ENCODE peak calls at places on chromosome 2, in four cellular contexts. T, J, X and H are unnamed samples.
A peak's percentile ranks its signal among the peaks of the same experiment; 100 is the strongest.

GRCh38 chr2:120794716-120795115 is 59.0 kb downstream of the GLI2 start:
- DNase-seq in T (no peak), J (no peak), X (no peak), H (peak; percentile 81)

GRCh38 chr2:55408946-55409868 is 10.4 kb downstream of the CCDC88A start:
- DNase-seq in T (no peak), J (peak; percentile 47), X (no peak), H (no peak)

GRCh38 chr2:158953454-158953853 is 15.0 kb upstream of the TANC1 start:
- DNase-seq in T (no peak), J (peak; percentile 85), X (no peak), H (peak; percentile 65)

GRCh38 chr2:32947484-32948143 is 861 bp downstream of the LTBP1 start:
- DNase-seq in T (no peak), J (peak; percentile 57), X (peak; percentile 68), H (peak; percentile 34)

GRCh38 chr2:223488814-223489213 is 113.3 kb downstream of the SCG2 start:
- DNase-seq in T (no peak), J (peak; percentile 45), X (no peak), H (peak; percentile 52)

GRCh38 chr2:77421971-77422370 is 100.2 kb downstream of the LRRTM4 start:
- DNase-seq in T (no peak), J (no peak), X (no peak), H (no peak)

GRCh38 chr2:145323512-145323911 is 803.6 kb upstream of the ZEB2 start:
- DNase-seq in T (peak; percentile 74), J (peak; percentile 18), X (no peak), H (peak; percentile 61)

GRCh38 chr2:148814143-148814852 is 60.7 kb upstream of the KIF5C start:
- DNase-seq in T (no peak), J (peak; percentile 63), X (no peak), H (peak; percentile 63)

GRCh38 chr2:225117061-225117716 is 74.9 kb upstream of the DOCK10 start:
- DNase-seq in T (no peak), J (peak; percentile 47), X (no peak), H (peak; percentile 59)

GRCh38 chr2:43020990-43021677 is 205.3 kb downstream of the ZFP36L2 start:
- DNase-seq in T (no peak), J (no peak), X (no peak), H (no peak)

GRCh38 chr2:27014771-27015433 is 17.9 kb upstream of the TMEM214 start:
- DNase-seq in T (no peak), J (no peak), X (no peak), H (no peak)

GRCh38 chr2:209579236-209579749 is 155.4 kb downstream of the MAP2 start:
- DNase-seq in T (no peak), J (peak; percentile 44), X (no peak), H (peak; percentile 4)

GRCh38 chr2:160493227-160494028 is at the start of gene RBMS1:
- DNase-seq in T (no peak), J (peak; percentile 62), X (peak; percentile 68), H (peak; percentile 44)

GRCh38 chr2:109537565-109538221 is 76.1 kb downstream of the SEPTIN10 start:
- DNase-seq in T (no peak), J (peak; percentile 24), X (no peak), H (peak; percentile 64)

GRCh38 chr2:237201461-237202287 is 116.0 kb downstream of the COPS8 start:
- DNase-seq in T (peak; percentile 73), J (peak; percentile 99), X (peak; percentile 47), H (peak; percentile 99)

GRCh38 chr2:10362096-10362897 is 59.6 kb downstream of the HPCAL1 start:
- DNase-seq in T (no peak), J (no peak), X (no peak), H (no peak)

GRCh38 chr2:185979546-185980071 is 241.0 kb downstream of the FSIP2 start:
- DNase-seq in T (peak; percentile 57), J (peak; percentile 15), X (no peak), H (peak; percentile 72)

GRCh38 chr2:27870724-27871123 is 19.5 kb downstream of the RBKS start:
- DNase-seq in T (no peak), J (no peak), X (no peak), H (peak; percentile 21)

GRCh38 chr2:216181953-216182352 is 72.8 kb downstream of the XRCC5 start:
- DNase-seq in T (no peak), J (no peak), X (no peak), H (no peak)

GRCh38 chr2:132909427-132909826 is 239.4 kb upstream of the LYPD1 start:
- DNase-seq in T (no peak), J (peak; percentile 10), X (no peak), H (no peak)

GRCh38 chr2:153387203-153387602 is 91.4 kb downstream of the RPRM start:
- DNase-seq in T (no peak), J (no peak), X (no peak), H (no peak)

GRCh38 chr2:168490015-168490874 is 34.2 kb downstream of the CERS6 start:
- DNase-seq in T (no peak), J (peak; percentile 76), X (no peak), H (peak; percentile 61)

GRCh38 chr2:76446872-76447271 is 736.2 kb upstream of the GCFC2 start:
- DNase-seq in T (no peak), J (no peak), X (no peak), H (no peak)

GRCh38 chr2:205769494-205769848 is 87.2 kb downstream of the NRP2 start:
- DNase-seq in T (no peak), J (peak; percentile 95), X (no peak), H (peak; percentile 83)

GRCh38 chr2:160581035-160581434 is 87.4 kb upstream of the RBMS1 start:
- DNase-seq in T (no peak), J (peak; percentile 36), X (no peak), H (peak; percentile 67)

GRCh38 chr2:44547713-44548112 is 186.0 kb downstream of the CAMKMT start:
- DNase-seq in T (no peak), J (no peak), X (no peak), H (no peak)

GRCh38 chr2:112728384-112729175 is 7.8 kb downstream of the NT5DC4 start:
- DNase-seq in T (no peak), J (no peak), X (no peak), H (no peak)

GRCh38 chr2:206797376-206797775 is 32.0 kb downstream of the FASTKD2 start:
- DNase-seq in T (no peak), J (no peak), X (no peak), H (no peak)

GRCh38 chr2:101341901-101342624 is 33.6 kb upstream of the RNF149 start:
- DNase-seq in T (peak; percentile 52), J (peak; percentile 72), X (peak; percentile 86), H (peak; percentile 78)
- H3K4me3 ChIP-seq in T (no peak overlapping the region), J (no peak overlapping the region), X (no peak overlapping the region), H (peak overlapping the region; percentile 36)

GRCh38 chr2:229974271-229974670 is 52.0 kb downstream of the FBXO36 start:
- DNase-seq in T (no peak), J (peak; percentile 6), X (no peak), H (peak; percentile 43)
- TF ChIP-seq CTCF in T (no peak), J (no peak), X (no peak), H (peak; percentile 22)

DNA sequence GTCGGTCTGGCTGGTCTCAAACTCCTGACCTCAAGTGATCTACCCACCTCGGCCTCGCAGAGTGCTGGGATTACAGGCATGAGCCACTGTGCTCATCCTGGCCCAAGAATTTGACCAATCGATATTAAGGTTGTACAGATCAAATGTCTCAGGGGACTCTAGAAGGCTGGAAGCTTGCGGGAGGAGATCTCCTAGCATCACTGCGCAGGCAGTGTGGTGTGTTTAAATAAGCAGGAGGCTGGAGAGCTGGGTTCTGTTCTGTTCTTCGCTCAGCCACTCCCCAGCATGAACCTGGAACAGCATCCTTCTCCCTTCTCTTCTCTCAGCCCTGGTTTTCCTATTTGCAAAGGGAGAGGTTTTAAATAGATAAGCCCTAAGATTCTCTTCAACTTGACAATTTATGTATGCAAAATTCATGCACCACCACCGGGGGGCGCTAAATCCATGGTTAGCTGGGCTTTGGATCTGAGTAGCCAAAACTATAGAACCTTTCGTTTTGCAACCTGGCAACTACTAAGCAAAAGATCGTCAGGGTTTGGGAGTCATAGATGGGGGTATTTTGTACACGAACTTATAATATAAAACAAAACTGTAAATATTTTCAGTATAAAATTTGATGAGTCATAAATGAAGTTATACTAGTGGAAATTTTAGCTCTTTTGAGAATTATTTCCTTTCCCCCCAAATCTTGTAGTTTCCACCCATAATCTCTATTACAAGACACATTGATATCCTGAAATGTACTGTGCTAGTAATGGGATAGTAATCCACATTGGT is 60.6 kb downstream of the SLC16A14 start:
- DNase-seq in T (peak; percentile 46), J (peak; percentile 74), X (peak; percentile 60), H (peak; percentile 76)
- H3K4me3 ChIP-seq in T (no peak overlapping the region), J (no peak overlapping the region), X (no peak overlapping the region), H (no peak overlapping the region)

DNA sequence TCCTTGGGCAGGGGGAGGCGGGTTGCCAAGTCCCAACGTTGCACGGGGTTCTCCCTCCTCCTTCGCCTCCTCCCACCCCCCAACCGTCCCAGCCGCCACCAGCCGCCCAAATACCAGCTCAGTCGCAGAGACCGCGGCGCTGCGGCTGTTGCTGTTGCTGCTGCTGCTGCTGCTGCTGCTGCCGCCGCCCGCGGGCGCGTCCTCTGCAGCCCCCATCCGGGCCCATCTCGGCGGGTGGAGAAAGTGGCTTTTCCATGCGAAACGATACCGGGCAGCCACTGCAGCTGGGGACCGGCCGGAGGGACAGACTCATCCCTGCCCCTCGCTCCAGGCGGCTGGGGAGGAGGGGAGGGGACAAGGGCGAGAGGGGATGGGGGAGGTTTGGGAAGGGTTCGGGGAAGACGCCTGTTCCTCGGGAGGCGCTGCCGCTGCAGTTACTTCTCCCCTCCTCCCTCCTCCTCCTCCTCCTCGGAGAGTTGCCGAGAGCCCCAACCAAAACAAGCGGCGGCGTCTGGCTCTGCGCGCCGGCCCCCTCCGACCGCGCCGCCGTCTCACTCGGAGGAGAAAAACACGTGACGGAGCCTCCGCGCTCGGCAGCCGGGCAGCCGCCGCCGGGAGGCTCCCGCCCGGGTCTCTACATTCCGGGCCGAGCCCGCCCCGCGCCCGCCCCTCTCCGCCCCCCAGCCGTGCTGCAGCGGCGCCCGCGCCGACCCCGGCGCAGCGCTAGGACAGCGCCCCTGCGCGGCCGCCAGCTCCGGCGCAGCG is at the start of gene IRS1:
- DNase-seq in T (peak; percentile 32), J (peak; percentile 90), X (peak; percentile 73), H (peak; percentile 69)
- TF ChIP-seq CTCF in T (no peak), J (peak; percentile 16), X (no peak), H (no peak)